ENCODE peak calls at places on chromosome 13, in eight cellular contexts. H, Z, W, F, I, D, C and T are unnamed samples.

GRCh38 chr13:28751210-28751935 is 32.6 kb upstream of the SLC46A3 start:
- DNase-seq in H (no peak), Z (no peak), W (no peak), F (no peak), I (no peak), D (no peak), C (no peak), T (no peak)

GRCh38 chr13:30119476-30119875 is 187.9 kb downstream of the KATNAL1 start:
- DNase-seq in H (no peak), Z (peak; percentile 93), W (no peak), F (no peak), I (peak; percentile 95), D (no peak), C (no peak), T (no peak)

GRCh38 chr13:24615911-24616472 is 64.2 kb upstream of the ATP12A start:
- DNase-seq in H (no peak), Z (no peak), W (no peak), F (no peak), I (no peak), D (no peak), C (no peak), T (no peak)

GRCh38 chr13:30107536-30108136 is 199.7 kb downstream of the KATNAL1 start:
- DNase-seq in H (no peak), Z (no peak), W (no peak), F (no peak), I (no peak), D (no peak), C (no peak), T (no peak)

GRCh38 chr13:37709318-37709717 is 110.8 kb upstream of the POSTN start:
- DNase-seq in H (no peak), Z (no peak), W (no peak), F (no peak), I (no peak), D (no peak), C (no peak), T (no peak)

GRCh38 chr13:87923713-87924112 is 252.5 kb downstream of the SLITRK5 start:
- DNase-seq in H (no peak), Z (no peak), W (no peak), F (no peak), I (no peak), D (no peak), C (no peak), T (no peak)

GRCh38 chr13:113898391-113898790 is 34.5 kb upstream of the GAS6 start:
- DNase-seq in H (peak; percentile 16), Z (no peak), W (no peak), F (no peak), I (no peak), D (no peak), C (no peak), T (no peak)

GRCh38 chr13:45595968-45596367 is 19.6 kb downstream of the ERICH6B start:
- DNase-seq in H (no peak), Z (no peak), W (no peak), F (no peak), I (no peak), D (no peak), C (peak; percentile 23), T (no peak)

GRCh38 chr13:66612983-66613382 is 617.2 kb downstream of the PCDH9 start:
- DNase-seq in H (no peak), Z (no peak), W (no peak), F (no peak), I (no peak), D (no peak), C (peak; percentile 28), T (no peak)

GRCh38 chr13:99981115-99982020 is at the start of gene ZIC2:
- DNase-seq in H (no peak), Z (peak; percentile 89), W (no peak), F (peak; percentile 71), I (no peak), D (peak; percentile 49), C (peak; percentile 96), T (no peak)

GRCh38 chr13:29847501-29847983 is 2.9 kb downstream of the UBL3 start:
- DNase-seq in H (no peak), Z (peak; percentile 82), W (no peak), F (peak; percentile 24), I (no peak), D (no peak), C (peak; percentile 14), T (no peak)

GRCh38 chr13:72221276-72221962 is 354.4 kb upstream of the DACH1 start:
- DNase-seq in H (no peak), Z (peak; percentile 8), W (no peak), F (no peak), I (no peak), D (no peak), C (peak; percentile 59), T (no peak)

GRCh38 chr13:72652681-72653080 is 74.7 kb downstream of the MZT1 start:
- DNase-seq in H (no peak), Z (no peak), W (no peak), F (peak; percentile 32), I (no peak), D (no peak), C (no peak), T (no peak)

GRCh38 chr13:80262051-80262695 is 78.8 kb downstream of the SPRY2 start:
- DNase-seq in H (no peak), Z (no peak), W (no peak), F (peak; percentile 18), I (no peak), D (no peak), C (no peak), T (no peak)

GRCh38 chr13:66618702-66619101 is 611.4 kb downstream of the PCDH9 start:
- DNase-seq in H (no peak), Z (peak; percentile 76), W (no peak), F (no peak), I (no peak), D (no peak), C (peak; percentile 7), T (peak; percentile 11)

GRCh38 chr13:48562296-48563066 is 29.6 kb upstream of the RCBTB2 start:
- DNase-seq in H (no peak), Z (no peak), W (peak; percentile 27), F (no peak), I (no peak), D (no peak), C (no peak), T (no peak)

GRCh38 chr13:51895906-51896888 is 34.4 kb downstream of the CCDC70 start:
- DNase-seq in H (peak; percentile 55), Z (peak; percentile 84), W (no peak), F (peak; percentile 54), I (peak; percentile 1), D (no peak), C (peak; percentile 74), T (peak; percentile 7)

GRCh38 chr13:51666839-51667238 is 82.6 kb downstream of the WDFY2 start:
- DNase-seq in H (no peak), Z (peak; percentile 75), W (no peak), F (no peak), I (no peak), D (no peak), C (no peak), T (no peak)

GRCh38 chr13:54733639-54734038 is 1705.0 kb downstream of the OLFM4 start:
- DNase-seq in H (no peak), Z (no peak), W (no peak), F (no peak), I (no peak), D (no peak), C (peak; percentile 60), T (no peak)

GRCh38 chr13:111359237-111359915 is 38.9 kb downstream of the TEX29 start:
- DNase-seq in H (peak; percentile 16), Z (no peak), W (no peak), F (no peak), I (no peak), D (no peak), C (peak; percentile 63), T (no peak)

GRCh38 chr13:29587645-29588044 is 7.8 kb downstream of the SLC7A1 start:
- DNase-seq in H (no peak), Z (peak; percentile 76), W (no peak), F (no peak), I (no peak), D (no peak), C (no peak), T (no peak)

GRCh38 chr13:98111168-98112098 is 31.5 kb upstream of the FARP1 start:
- DNase-seq in H (no peak), Z (no peak), W (no peak), F (no peak), I (no peak), D (no peak), C (no peak), T (no peak)

GRCh38 chr13:105847532-105848295 is 687.7 kb downstream of the EFNB2 start:
- DNase-seq in H (no peak), Z (peak; percentile 3), W (no peak), F (no peak), I (no peak), D (no peak), C (no peak), T (no peak)

DNA sequence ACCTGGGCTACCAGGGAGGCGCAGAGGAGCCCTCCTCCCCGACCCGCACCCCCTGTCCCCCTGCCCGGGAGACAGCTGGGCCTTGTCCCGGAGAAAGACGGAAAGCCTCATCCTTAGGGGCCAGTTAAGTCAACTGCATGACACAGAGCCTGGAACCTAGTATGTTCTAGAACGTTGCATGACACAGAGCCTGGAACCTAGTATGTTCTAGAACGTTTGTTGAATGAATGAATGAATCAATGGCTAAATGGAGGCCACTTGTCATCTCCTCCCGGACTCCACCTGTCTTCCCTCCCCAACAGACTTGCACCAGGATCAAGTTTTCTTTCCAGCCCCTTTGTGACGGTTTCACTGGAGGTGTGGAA is 706 bp downstream of the SERP2 start:
- DNase-seq in H (no peak), Z (no peak), W (no peak), F (no peak), I (no peak), D (no peak), C (no peak), T (no peak)
- H3K4me3 ChIP-seq in H (no peak overlapping the region), Z (peak overlapping the region; percentile 79), W (no peak overlapping the region), F (peak overlapping the region; percentile 57), I (peak overlapping the region; percentile 49), D (peak overlapping the region; percentile 55), C (peak overlapping the region; percentile 67), T (peak overlapping the region; percentile 20)

DNA sequence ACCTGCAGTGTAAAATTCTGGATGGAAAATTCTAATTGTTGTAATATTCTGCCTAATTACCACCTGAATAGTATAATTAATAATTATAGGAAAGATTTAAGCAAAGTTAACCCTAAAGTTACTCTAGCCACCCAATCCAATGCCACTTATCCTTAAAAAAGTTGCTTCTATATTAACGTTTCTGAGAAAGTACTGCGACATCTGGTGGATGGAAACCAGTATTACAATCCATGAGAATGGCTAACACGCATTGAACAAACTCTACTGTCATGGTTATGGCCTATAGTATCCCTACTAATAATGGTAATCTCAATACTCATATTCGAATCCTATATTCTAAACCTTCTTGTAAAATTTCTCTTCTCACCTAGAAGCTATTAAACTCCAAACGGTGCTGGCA is 1551.8 kb downstream of the SLITRK1 start:
- DNase-seq in H (no peak), Z (no peak), W (no peak), F (peak; percentile 4), I (no peak), D (no peak), C (no peak), T (no peak)
- TF ChIP-seq CTCF in H (no peak), Z (peak; percentile 12), W (no peak), F (peak; percentile 42), I (peak; percentile 13), D (peak; percentile 35), C (peak; percentile 61), T (peak; percentile 52)

GRCh38 chr13:103788061-103788652 is 721.9 kb upstream of the SLC10A2 start:
- DNase-seq in H (no peak), Z (no peak), W (no peak), F (peak; percentile 14), I (no peak), D (no peak), C (no peak), T (no peak)
- H3K27me3 ChIP-seq in H (no peaks in the 10 kb centered on the region), Z (no peaks in the 10 kb centered on the region), W (no peaks in the 10 kb centered on the region), F (no peaks in the 10 kb centered on the region), I (no peaks in the 10 kb centered on the region), D (no peaks in the 10 kb centered on the region), C (no peaks in the 10 kb centered on the region), T (no peaks in the 10 kb centered on the region)

GRCh38 chr13:41012536-41012935 is 6.6 kb downstream of the ELF1 start:
- DNase-seq in H (no peak), Z (no peak), W (no peak), F (no peak), I (no peak), D (no peak), C (no peak), T (no peak)
- H3K4me3 ChIP-seq in H (no peak overlapping the region), Z (no peak overlapping the region), W (no peak overlapping the region), F (no peak overlapping the region), I (no peak overlapping the region), D (no peak overlapping the region), C (no peak overlapping the region), T (no peak overlapping the region)